ENCODE peak calls at places on chromosomes 6 and 20, in seven cellular contexts. One of them, this sample, is unnamed.

GRCh38 chr20:61532736-61533135 is 280.7 kb downstream of the CDH4 start:
- DNase-seq in esophagus squamous epithelium: no peak
- DNase-seq in DND-41: no peak
- DNase-seq in AG04450: no peak
- DNase-seq in transverse colon: no peak
- DNase-seq in A549: no peak
- DNase-seq in CD8-positive, alpha-beta T cell: no peak
- DNase-seq in this sample: no peak

GRCh38 chr6:159972506-159973268 is 3.8 kb downstream of the IGF2R start:
- DNase-seq in transverse colon: no peak
- DNase-seq in esophagus squamous epithelium: no peak
- DNase-seq in A549: no peak
- DNase-seq in AG04450: no peak
- DNase-seq in CD8-positive, alpha-beta T cell: no peak
- DNase-seq in DND-41: no peak
- DNase-seq in this sample: no peak

GRCh38 chr20:10708342-10709185 is 34.8 kb upstream of the JAG1 start:
- DNase-seq in esophagus squamous epithelium: no peak
- DNase-seq in AG04450: peak
- DNase-seq in DND-41: no peak
- DNase-seq in transverse colon: no peak
- DNase-seq in A549: peak
- DNase-seq in CD8-positive, alpha-beta T cell: no peak
- DNase-seq in this sample: no peak

GRCh38 chr20:62724692-62725595 is 16.3 kb downstream of the NTSR1 start:
- DNase-seq in AG04450: no peak
- DNase-seq in transverse colon: no peak
- DNase-seq in esophagus squamous epithelium: no peak
- DNase-seq in DND-41: no peak
- DNase-seq in A549: no peak
- DNase-seq in CD8-positive, alpha-beta T cell: no peak
- DNase-seq in this sample: no peak

GRCh38 chr20:49276895-49277785 is 717 bp downstream of the ZNFX1 start:
- DNase-seq in CD8-positive, alpha-beta T cell: peak
- DNase-seq in transverse colon: peak
- DNase-seq in A549: no peak
- DNase-seq in AG04450: no peak
- DNase-seq in DND-41: peak
- DNase-seq in esophagus squamous epithelium: no peak
- DNase-seq in this sample: peak

GRCh38 chr20:61320617-61321200 is 68.6 kb downstream of the CDH4 start:
- DNase-seq in CD8-positive, alpha-beta T cell: no peak
- DNase-seq in A549: no peak
- DNase-seq in DND-41: no peak
- DNase-seq in transverse colon: no peak
- DNase-seq in AG04450: no peak
- DNase-seq in esophagus squamous epithelium: no peak
- DNase-seq in this sample: no peak

GRCh38 chr6:148892247-148892646 is 145.4 kb downstream of the UST start:
- DNase-seq in DND-41: no peak
- DNase-seq in AG04450: no peak
- DNase-seq in transverse colon: no peak
- DNase-seq in CD8-positive, alpha-beta T cell: no peak
- DNase-seq in esophagus squamous epithelium: no peak
- DNase-seq in A549: no peak
- DNase-seq in this sample: no peak

GRCh38 chr20:43590036-43590391 is 723 bp upstream of the IFT52 start:
- DNase-seq in esophagus squamous epithelium: no peak
- DNase-seq in CD8-positive, alpha-beta T cell: no peak
- DNase-seq in transverse colon: peak
- DNase-seq in AG04450: no peak
- DNase-seq in DND-41: peak
- DNase-seq in A549: no peak
- DNase-seq in this sample: no peak

GRCh38 chr20:14832630-14833029 is 495.2 kb upstream of the FLRT3 start:
- DNase-seq in transverse colon: no peak
- DNase-seq in esophagus squamous epithelium: no peak
- DNase-seq in DND-41: no peak
- DNase-seq in CD8-positive, alpha-beta T cell: no peak
- DNase-seq in AG04450: no peak
- DNase-seq in A549: no peak
- DNase-seq in this sample: no peak

GRCh38 chr6:132763269-132763668 is 5.6 kb upstream of the VNN2 start:
- DNase-seq in CD8-positive, alpha-beta T cell: peak
- DNase-seq in AG04450: no peak
- DNase-seq in DND-41: peak
- DNase-seq in esophagus squamous epithelium: no peak
- DNase-seq in transverse colon: peak
- DNase-seq in A549: no peak
- DNase-seq in this sample: no peak

GRCh38 chr20:6051505-6051904 is 2.4 kb downstream of the LRRN4 start:
- DNase-seq in CD8-positive, alpha-beta T cell: no peak
- DNase-seq in transverse colon: no peak
- DNase-seq in DND-41: no peak
- DNase-seq in A549: no peak
- DNase-seq in esophagus squamous epithelium: no peak
- DNase-seq in AG04450: peak
- DNase-seq in this sample: no peak

GRCh38 chr6:7644394-7644793 is 54.4 kb downstream of the SNRNP48 start:
- DNase-seq in AG04450: no peak
- DNase-seq in transverse colon: peak
- DNase-seq in esophagus squamous epithelium: no peak
- DNase-seq in CD8-positive, alpha-beta T cell: no peak
- DNase-seq in A549: peak
- DNase-seq in DND-41: no peak
- DNase-seq in this sample: no peak

GRCh38 chr20:37071481-37071911 is 24.3 kb downstream of the RBL1 start:
- DNase-seq in A549: no peak
- DNase-seq in esophagus squamous epithelium: no peak
- DNase-seq in DND-41: no peak
- DNase-seq in AG04450: no peak
- DNase-seq in transverse colon: no peak
- DNase-seq in CD8-positive, alpha-beta T cell: peak
- DNase-seq in this sample: no peak

GRCh38 chr20:37077009-37077408 is 18.8 kb downstream of the RBL1 start:
- DNase-seq in esophagus squamous epithelium: no peak
- DNase-seq in AG04450: no peak
- DNase-seq in DND-41: no peak
- DNase-seq in A549: no peak
- DNase-seq in CD8-positive, alpha-beta T cell: no peak
- DNase-seq in transverse colon: no peak
- DNase-seq in this sample: no peak

GRCh38 chr20:37075932-37076685 is 19.7 kb downstream of the RBL1 start:
- DNase-seq in A549: no peak
- DNase-seq in DND-41: no peak
- DNase-seq in CD8-positive, alpha-beta T cell: no peak
- DNase-seq in transverse colon: no peak
- DNase-seq in AG04450: no peak
- DNase-seq in esophagus squamous epithelium: no peak
- DNase-seq in this sample: no peak

GRCh38 chr20:37072293-37073196 is 23.3 kb downstream of the RBL1 start:
- DNase-seq in esophagus squamous epithelium: no peak
- DNase-seq in DND-41: no peak
- DNase-seq in A549: no peak
- DNase-seq in AG04450: no peak
- DNase-seq in transverse colon: no peak
- DNase-seq in CD8-positive, alpha-beta T cell: no peak
- DNase-seq in this sample: no peak
- H3K4me3 ChIP-seq in esophagus squamous epithelium: no peak
- H3K4me3 ChIP-seq in DND-41: no peak
- H3K4me3 ChIP-seq in A549: no peak
- H3K4me3 ChIP-seq in AG04450: no peak
- H3K4me3 ChIP-seq in transverse colon: no peak
- H3K4me3 ChIP-seq in CD8-positive, alpha-beta T cell: no peak
- H3K4me3 ChIP-seq in this sample: no peak

DNA sequence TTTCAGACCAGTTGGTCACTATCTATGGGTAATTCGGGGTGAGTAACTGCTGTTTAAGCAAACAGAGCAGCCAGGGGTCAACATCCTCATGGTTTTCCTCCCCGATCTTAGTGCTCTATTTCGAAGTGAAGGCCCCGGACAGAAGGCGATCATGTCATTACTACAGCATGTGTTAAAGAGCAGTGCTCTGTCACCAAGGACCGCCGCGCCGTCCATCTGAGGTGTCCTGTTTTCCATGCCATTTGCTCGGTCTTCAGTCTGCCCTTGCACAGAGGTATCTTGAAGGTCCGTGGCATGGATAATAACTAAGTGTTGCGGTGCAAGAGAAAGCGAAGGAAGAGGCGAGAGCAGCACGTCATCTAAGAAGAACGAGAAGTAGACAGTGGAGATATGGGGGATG is 25.1 kb downstream of the PPP1R3G start:
- DNase-seq in A549: no peak
- DNase-seq in DND-41: no peak
- DNase-seq in AG04450: no peak
- DNase-seq in transverse colon: no peak
- DNase-seq in CD8-positive, alpha-beta T cell: no peak
- DNase-seq in esophagus squamous epithelium: no peak
- DNase-seq in this sample: no peak
- H3K27ac ChIP-seq in A549: no peak
- H3K27ac ChIP-seq in DND-41: no peak
- H3K27ac ChIP-seq in AG04450: no peak
- H3K27ac ChIP-seq in transverse colon: no peak
- H3K27ac ChIP-seq in CD8-positive, alpha-beta T cell: no peak
- H3K27ac ChIP-seq in esophagus squamous epithelium: no peak
- H3K27ac ChIP-seq in this sample: no peak

GRCh38 chr6:36983538-36983937 is 2.5 kb downstream of the MTCH1 start:
- DNase-seq in AG04450: no peak
- DNase-seq in A549: no peak
- DNase-seq in transverse colon: no peak
- DNase-seq in CD8-positive, alpha-beta T cell: no peak
- DNase-seq in DND-41: no peak
- DNase-seq in esophagus squamous epithelium: no peak
- DNase-seq in this sample: no peak

GRCh38 chr6:36980129-36980528 is 5.9 kb downstream of the MTCH1 start:
- DNase-seq in AG04450: no peak
- DNase-seq in DND-41: no peak
- DNase-seq in esophagus squamous epithelium: no peak
- DNase-seq in transverse colon: no peak
- DNase-seq in A549: no peak
- DNase-seq in CD8-positive, alpha-beta T cell: no peak
- DNase-seq in this sample: no peak

GRCh38 chr6:36979343-36979742 is 6.7 kb downstream of the MTCH1 start:
- DNase-seq in CD8-positive, alpha-beta T cell: no peak
- DNase-seq in AG04450: no peak
- DNase-seq in DND-41: peak
- DNase-seq in A549: peak
- DNase-seq in transverse colon: peak
- DNase-seq in esophagus squamous epithelium: no peak
- DNase-seq in this sample: no peak

GRCh38 chr6:36978687-36979086 is 7.3 kb downstream of the MTCH1 start:
- DNase-seq in AG04450: no peak
- DNase-seq in esophagus squamous epithelium: no peak
- DNase-seq in transverse colon: no peak
- DNase-seq in A549: no peak
- DNase-seq in DND-41: no peak
- DNase-seq in CD8-positive, alpha-beta T cell: no peak
- DNase-seq in this sample: no peak

GRCh38 chr6:36980876-36981619 is 4.9 kb downstream of the MTCH1 start:
- DNase-seq in CD8-positive, alpha-beta T cell: no peak
- DNase-seq in transverse colon: no peak
- DNase-seq in A549: no peak
- DNase-seq in AG04450: no peak
- DNase-seq in DND-41: no peak
- DNase-seq in esophagus squamous epithelium: no peak
- DNase-seq in this sample: no peak
- TF ChIP-seq CTCF in CD8-positive, alpha-beta T cell: no peak
- TF ChIP-seq CTCF in transverse colon: no peak
- TF ChIP-seq CTCF in A549: no peak
- TF ChIP-seq CTCF in AG04450: peak
- TF ChIP-seq CTCF in DND-41: no peak
- TF ChIP-seq CTCF in esophagus squamous epithelium: no peak
- TF ChIP-seq CTCF in this sample: no peak

GRCh38 chr6:36269834-36270705 is at the start of gene PNPLA1:
- DNase-seq in esophagus squamous epithelium: no peak
- DNase-seq in CD8-positive, alpha-beta T cell: no peak
- DNase-seq in A549: no peak
- DNase-seq in DND-41: no peak
- DNase-seq in transverse colon: no peak
- DNase-seq in AG04450: no peak
- DNase-seq in this sample: no peak
- H3K4me3 ChIP-seq in esophagus squamous epithelium: no peak
- H3K4me3 ChIP-seq in CD8-positive, alpha-beta T cell: no peak
- H3K4me3 ChIP-seq in A549: no peak
- H3K4me3 ChIP-seq in DND-41: no peak
- H3K4me3 ChIP-seq in transverse colon: no peak
- H3K4me3 ChIP-seq in AG04450: no peak
- H3K4me3 ChIP-seq in this sample: no peak

DNA sequence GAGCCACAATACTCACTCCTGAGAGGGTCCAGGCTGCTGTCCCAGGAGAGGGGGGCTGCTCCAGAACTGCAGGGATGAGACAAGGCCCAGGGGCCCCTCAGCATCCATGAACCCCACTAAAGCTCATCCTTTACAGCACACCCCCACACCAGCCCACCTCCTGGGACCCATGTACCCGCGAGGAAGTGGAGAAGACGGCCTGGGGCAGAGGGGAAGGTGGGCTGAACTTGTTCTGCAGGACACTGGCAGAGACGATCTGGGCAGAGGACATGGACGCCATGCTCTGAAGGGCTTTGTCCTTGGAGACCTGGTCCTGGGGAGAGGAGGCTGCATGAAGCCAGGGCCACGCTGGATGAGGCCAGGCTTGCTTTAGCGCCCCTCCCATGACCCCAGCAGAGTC is 10.1 kb downstream of the RPL10A start:
- DNase-seq in esophagus squamous epithelium: no peak
- DNase-seq in transverse colon: no peak
- DNase-seq in CD8-positive, alpha-beta T cell: no peak
- DNase-seq in AG04450: no peak
- DNase-seq in A549: no peak
- DNase-seq in DND-41: no peak
- DNase-seq in this sample: no peak
- H3K27ac ChIP-seq in esophagus squamous epithelium: no peak
- H3K27ac ChIP-seq in transverse colon: no peak
- H3K27ac ChIP-seq in CD8-positive, alpha-beta T cell: no peak
- H3K27ac ChIP-seq in AG04450: no peak
- H3K27ac ChIP-seq in A549: no peak
- H3K27ac ChIP-seq in DND-41: no peak
- H3K27ac ChIP-seq in this sample: no peak